ENCODE peak calls at places on chromosome 18, in six cellular contexts. T, C, D, E, V and N are unnamed samples.

GRCh38 chr18:44729631-44730101 is 49.0 kb downstream of the SETBP1 start:
- DNase-seq in T (no peak), C (peak; percentile 33), D (no peak), E (no peak), V (peak; percentile 90), N (no peak)

GRCh38 chr18:9130195-9130594 is 6.4 kb upstream of the ANKRD12 start:
- DNase-seq in C (no peak), T (no peak), E (no peak), D (no peak), V (no peak), N (no peak)

GRCh38 chr18:13265901-13266207 is 47.3 kb downstream of the LDLRAD4 start:
- DNase-seq in D (peak; percentile 1), E (no peak), T (no peak), V (no peak), C (no peak), N (no peak)

GRCh38 chr18:79217979-79218604 is 148.9 kb downstream of the ATP9B start:
- DNase-seq in C (peak; percentile 33), E (no peak), V (no peak), D (no peak), T (no peak), N (no peak)

GRCh38 chr18:40917096-40917495 is 1037.9 kb upstream of the PIK3C3 start:
- DNase-seq in D (no peak), E (no peak), V (no peak), T (no peak), C (peak; percentile 28), N (no peak)

GRCh38 chr18:22563098-22563707 is 145.5 kb upstream of the CTAGE1 start:
- DNase-seq in V (peak; percentile 80), C (peak; percentile 98), E (peak; percentile 15), T (peak; percentile 35), D (peak; percentile 7), N (peak; percentile 50)

GRCh38 chr18:75198046-75198445 is 10.9 kb downstream of the PTGR3 start:
- DNase-seq in C (peak; percentile 28), E (no peak), V (no peak), D (no peak), T (no peak), N (no peak)

GRCh38 chr18:9971313-9971920 is 57.6 kb downstream of the VAPA start:
- DNase-seq in E (peak; percentile 41), T (peak; percentile 80), V (peak; percentile 78), C (peak; percentile 90), D (peak; percentile 77), N (peak; percentile 36)

GRCh38 chr18:34222025-34222395 is 2.7 kb downstream of the NOL4 start:
- DNase-seq in E (no peak), T (peak; percentile 26), V (peak; percentile 56), D (no peak), C (no peak), N (no peak)

GRCh38 chr18:74682998-74683311 is 85.3 kb downstream of the ZNF407 start:
- DNase-seq in D (no peak), V (no peak), E (no peak), C (no peak), T (no peak), N (no peak)

GRCh38 chr18:24672165-24672950 is 211.9 kb downstream of the HRH4 start:
- DNase-seq in V (no peak), C (no peak), D (no peak), E (no peak), T (no peak), N (no peak)

GRCh38 chr18:35158728-35159443 is 81.9 kb upstream of the ZNF397 start:
- DNase-seq in E (no peak), V (no peak), C (no peak), D (peak; percentile 22), T (no peak), N (no peak)

GRCh38 chr18:13217971-13218375 is 587 bp upstream of the LDLRAD4 start:
- DNase-seq in V (peak; percentile 26), D (peak; percentile 55), C (no peak), E (no peak), T (peak; percentile 49), N (no peak)

GRCh38 chr18:3441290-3441689 is 8.7 kb upstream of the TGIF1 start:
- DNase-seq in T (peak; percentile 39), V (peak; percentile 77), C (peak; percentile 51), D (peak; percentile 16), E (no peak), N (no peak)

GRCh38 chr18:59305295-59305694 is 13.2 kb downstream of the CPLX4 start:
- DNase-seq in E (no peak), C (no peak), T (no peak), D (no peak), V (no peak), N (no peak)

GRCh38 chr18:57561728-57562423 is 24.6 kb downstream of the FECH start:
- DNase-seq in V (peak; percentile 79), C (peak; percentile 68), T (peak; percentile 35), D (no peak), E (no peak), N (no peak)

GRCh38 chr18:43108469-43108868 is 7.0 kb downstream of the RIT2 start:
- DNase-seq in T (no peak), V (no peak), C (no peak), D (no peak), E (no peak), N (no peak)

GRCh38 chr18:65606551-65607130 is 144.2 kb upstream of the CDH7 start:
- DNase-seq in C (no peak), V (no peak), D (no peak), E (no peak), T (no peak), N (no peak)

GRCh38 chr18:32427084-32427933 is 43.4 kb downstream of the GAREM1 start:
- DNase-seq in E (no peak), T (no peak), D (no peak), V (no peak), C (peak; percentile 26), N (no peak)

GRCh38 chr18:8703181-8703638 is 2.1 kb upstream of the MTCL1 start:
- DNase-seq in E (no peak), D (no peak), V (peak; percentile 15), T (no peak), C (no peak), N (no peak)

GRCh38 chr18:9831723-9832199 is 54.0 kb upstream of the TXNDC2 start:
- DNase-seq in E (no peak), V (no peak), C (no peak), D (no peak), T (no peak), N (no peak)

GRCh38 chr18:42412281-42412680 is 457.2 kb downstream of the PIK3C3 start:
- DNase-seq in D (no peak), C (peak; percentile 26), V (peak; percentile 31), T (no peak), E (no peak), N (no peak)

GRCh38 chr18:72181241-72181764 is 362.8 kb downstream of the CBLN2 start:
- DNase-seq in V (no peak), D (no peak), E (no peak), T (no peak), C (no peak), N (no peak)

GRCh38 chr18:63832470-63832869 is 55.0 kb upstream of the SERPINB2 start:
- DNase-seq in E (no peak), D (no peak), V (no peak), T (no peak), C (no peak), N (peak; percentile 69)

GRCh38 chr18:62814114-62814759 is 98.9 kb downstream of the PHLPP1 start:
- DNase-seq in D (no peak), T (no peak), C (no peak), E (no peak), V (peak; percentile 41), N (no peak)

GRCh38 chr18:58046087-58046793 is 2.2 kb downstream of the NEDD4L start:
- DNase-seq in D (no peak), E (no peak), C (no peak), T (no peak), V (peak; percentile 85), N (no peak)

GRCh38 chr18:79245517-79246001 is 150.2 kb upstream of the NFATC1 start:
- DNase-seq in T (no peak), V (no peak), D (no peak), C (no peak), E (no peak), N (peak; percentile 52)